ENCODE peak calls at places on chromosomes 4 and X, in five cellular contexts. K is heart right ventricle, N is AG04449, P is nephron progenitor cell, G is PC-3. A is an unnamed sample.

GRCh38 chr4:56506110-56506705 is 617 bp downstream of the ARL9 start:
- DNase-seq in K (no peak), N (no peak), G (no peak), P (peak), A (no peak)

GRCh38 chr4:38466401-38466800 is 197.6 kb upstream of the KLF3 start:
- DNase-seq in G (no peak), K (no peak), N (no peak), P (no peak), A (no peak)

GRCh38 chr4:189613202-189613601 is 327.5 kb upstream of the FRG1 start:
- DNase-seq in P (no peak), N (no peak), K (no peak), G (no peak), A (no peak)

GRCh38 chr4:11312389-11312788 is 116.3 kb downstream of the HS3ST1 start:
- DNase-seq in N (no peak), P (no peak), G (peak), K (peak), A (no peak)

GRCh38 chrX:21986596-21986995 is 45.5 kb upstream of the PHEX start:
- DNase-seq in K (no peak), G (peak), P (no peak), N (no peak), A (no peak)

GRCh38 chrX:104324871-104325585 is 70.3 kb upstream of the ESX1 start:
- DNase-seq in K (no peak), N (no peak), P (no peak), G (peak), A (no peak)

GRCh38 chr4:101784957-101785356 is 5.6 kb upstream of the BANK1 start:
- DNase-seq in K (no peak), P (no peak), N (no peak), G (no peak), A (no peak)

GRCh38 chr4:71184195-71184781 is 154.5 kb upstream of the SLC4A4 start:
- DNase-seq in G (peak), P (peak), N (no peak), K (peak), A (no peak)

GRCh38 chr4:118783887-118784286 is 52.0 kb downstream of the SEC24D start:
- DNase-seq in P (no peak), N (no peak), K (no peak), G (no peak), A (no peak)

GRCh38 chrX:20063716-20064351 is 52.9 kb downstream of the MAP7D2 start:
- DNase-seq in K (no peak), P (no peak), G (no peak), N (no peak), A (no peak)

GRCh38 chr4:76984127-76984526 is 34.6 kb downstream of the SEPTIN11 start:
- DNase-seq in G (peak), K (no peak), P (no peak), N (no peak), A (no peak)

GRCh38 chr4:26223160-26223559 is 97.7 kb upstream of the RBPJ start:
- DNase-seq in N (no peak), K (no peak), G (peak), P (no peak), A (no peak)

GRCh38 chr4:124515591-124515990 is 196.9 kb downstream of the ANKRD50 start:
- DNase-seq in K (no peak), G (no peak), N (no peak), P (no peak), A (no peak)

GRCh38 chr4:1278336-1278670 is 11.4 kb upstream of the MAEA start:
- DNase-seq in N (no peak), P (no peak), K (no peak), G (peak), A (no peak)

GRCh38 chr4:66956426-66956825 is 588.9 kb downstream of the CENPC start:
- DNase-seq in G (no peak), N (no peak), P (no peak), K (no peak), A (no peak)

GRCh38 chrX:43139645-43140044 is 361.7 kb upstream of the PPP1R2C start:
- DNase-seq in N (no peak), P (no peak), G (no peak), K (no peak), A (no peak)

GRCh38 chr4:169079942-169080827 is 70.1 kb upstream of the CBR4 start:
- DNase-seq in N (no peak), G (peak), K (peak), P (no peak), A (peak)

GRCh38 chr4:95250544-95251137 is 298.1 kb downstream of the UNC5C start:
- DNase-seq in K (no peak), G (peak), N (no peak), P (no peak), A (no peak)

GRCh38 chrX:16267431-16267830 is 100.2 kb downstream of the MAGEB17 start:
- DNase-seq in G (no peak), K (no peak), P (no peak), N (no peak), A (no peak)

GRCh38 chrX:45711231-45711630 is 510.6 kb upstream of the DIPK2B start:
- DNase-seq in N (no peak), K (no peak), G (peak), P (no peak), A (no peak)

GRCh38 chrX:96564595-96564994 is 120.0 kb upstream of the DIAPH2 start:
- DNase-seq in G (no peak), P (no peak), N (no peak), K (no peak), A (no peak)

GRCh38 chrX:3666975-3667374 is 46.5 kb downstream of the PRKX start:
- DNase-seq in K (no peak), N (no peak), G (no peak), P (no peak), A (no peak)

GRCh38 chrX:51496501-51497291 is at the start of gene NUDT11:
- DNase-seq in P (peak), N (no peak), K (peak), G (peak), A (peak)

GRCh38 chr4:3832536-3833220 is 66.5 kb downstream of the ADRA2C start:
- DNase-seq in G (no peak), K (no peak), N (no peak), P (no peak), A (no peak)

GRCh38 chr4:159966741-159967140 is 863.9 kb downstream of the RAPGEF2 start:
- DNase-seq in G (no peak), N (no peak), P (no peak), K (no peak), A (no peak)

GRCh38 chr4:7170012-7170411 is 22.3 kb upstream of the SORCS2 start:
- DNase-seq in G (no peak), K (no peak), N (no peak), P (no peak), A (no peak)

GRCh38 chrX:103730147-103730546 is 19.4 kb downstream of the TMEM31 start:
- DNase-seq in K (no peak), G (no peak), N (no peak), P (no peak), A (no peak)

GRCh38 chrX:9171841-9172240 is 137.9 kb upstream of the FAM9B start:
- DNase-seq in K (no peak), G (peak), N (peak), P (no peak), A (no peak)

GRCh38 chrX:78375894-78376293 is 48.5 kb upstream of the CYSLTR1 start:
- DNase-seq in P (no peak), K (no peak), N (no peak), G (peak), A (no peak)

GRCh38 chrX:69163936-69164741 is 1.1 kb downstream of the PJA1 start:
- DNase-seq in P (peak), N (no peak), G (no peak), K (no peak), A (peak)

GRCh38 chrX:12360389-12360788 is 222.1 kb downstream of the FRMPD4 start:
- DNase-seq in G (peak), P (no peak), K (no peak), N (peak), A (no peak)

GRCh38 chr4:8383016-8383415 is 57.5 kb downstream of the ACOX3 start:
- DNase-seq in G (no peak), K (no peak), N (no peak), P (no peak), A (no peak)

GRCh38 chr4:75708218-75708691 is 16.1 kb upstream of the USO1 start:
- DNase-seq in N (no peak), G (peak), P (no peak), K (no peak), A (no peak)
- TF ChIP-seq CTCF in N (no peak), G (peak), P (peak), K (peak), A (no peak)

GRCh38 chr4:145216532-145216931 is 36.1 kb upstream of the OTUD4 start:
- DNase-seq in P (no peak), K (no peak), G (peak), N (no peak), A (no peak)
- TF ChIP-seq CTCF in P (peak), K (peak), G (peak), N (peak), A (no peak)

GRCh38 chr4:17962171-17962570 is 59.4 kb downstream of the LCORL start:
- DNase-seq in G (no peak), K (no peak), P (no peak), N (no peak), A (no peak)

GRCh38 chr4:17968721-17969120 is 52.8 kb downstream of the LCORL start:
- DNase-seq in P (no peak), G (no peak), K (no peak), N (no peak), A (no peak)

GRCh38 chr4:17961249-17961648 is 60.3 kb downstream of the LCORL start:
- DNase-seq in P (no peak), N (no peak), K (no peak), G (no peak), A (no peak)

GRCh38 chr4:17966312-17966711 is 55.2 kb downstream of the LCORL start:
- DNase-seq in P (no peak), K (no peak), N (no peak), G (no peak), A (no peak)

DNA sequence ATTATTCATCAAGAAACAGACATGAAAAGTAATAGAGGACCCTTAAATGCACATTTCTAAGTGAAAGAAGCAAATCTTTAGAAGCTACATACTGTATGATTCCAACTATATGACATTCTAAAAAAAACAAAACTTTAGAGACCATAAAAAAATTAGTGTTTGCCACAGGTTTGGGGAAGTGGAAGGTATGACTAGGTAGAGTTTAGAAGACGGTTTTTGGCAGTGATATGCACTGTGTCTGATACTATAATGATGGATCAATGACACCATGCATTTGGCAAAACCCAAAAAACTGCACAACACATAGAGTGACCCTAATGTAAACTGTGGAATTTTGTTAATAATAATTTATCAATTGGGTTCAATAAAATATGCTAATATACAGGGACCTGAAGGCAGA is 54.5 kb downstream of the LCORL start:
- DNase-seq in G (no peak), N (no peak), K (no peak), P (no peak), A (no peak)
- TF ChIP-seq CTCF in G (no peak), N (no peak), K (no peak), P (no peak), A (no peak)

GRCh38 chr4:110586137-110586850 is 36.6 kb downstream of the PITX2 start:
- DNase-seq in G (peak), K (no peak), P (no peak), N (peak), A (no peak)

GRCh38 chr4:110587666-110588285 is 35.1 kb downstream of the PITX2 start:
- DNase-seq in N (no peak), G (no peak), K (no peak), P (no peak), A (no peak)

DNA sequence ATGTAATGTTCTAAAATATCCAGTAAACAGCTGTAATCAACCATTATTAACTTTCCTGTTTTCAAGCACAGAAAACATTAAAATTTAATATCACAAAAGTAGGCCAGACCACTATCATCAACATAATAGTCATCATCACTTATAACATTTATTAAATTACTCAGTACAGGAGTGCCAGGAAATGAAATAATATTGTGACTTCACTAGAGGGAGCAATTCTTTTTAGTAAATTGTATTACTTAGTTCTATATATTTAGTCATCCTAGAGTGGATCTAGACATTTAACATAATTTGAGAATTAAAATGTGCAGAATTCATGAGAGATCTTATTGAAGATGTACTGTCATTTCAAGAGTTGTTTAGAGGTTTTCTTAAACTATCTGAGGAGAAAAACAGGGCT is 33.6 kb downstream of the PITX2 start:
- DNase-seq in G (peak), P (no peak), K (no peak), N (no peak), A (no peak)
- TF ChIP-seq CTCF in G (peak), P (no peak), K (peak), N (no peak), A (no peak)

DNA sequence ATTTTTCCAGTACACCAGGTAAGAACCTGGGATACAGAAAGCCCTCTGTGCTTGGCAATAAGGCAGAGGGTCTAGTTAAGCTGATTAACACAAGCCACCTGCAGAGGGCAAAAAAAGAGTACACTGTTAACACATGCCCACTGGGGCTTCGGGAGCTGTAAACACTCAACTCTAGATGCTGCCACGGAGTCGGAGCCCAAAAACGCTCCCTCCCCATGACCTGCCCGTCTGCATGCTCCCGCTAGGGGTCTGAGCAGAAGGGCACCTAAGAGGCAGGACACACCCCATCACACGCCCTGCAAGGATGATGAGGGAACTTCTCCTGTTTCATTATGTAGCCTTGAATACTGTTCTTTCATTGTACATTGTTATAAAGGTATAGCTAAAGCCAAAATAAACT is 715.6 kb upstream of the AADAT start:
- DNase-seq in N (no peak), K (no peak), P (no peak), G (no peak), A (no peak)
- TF ChIP-seq CTCF in N (no peak), K (no peak), P (no peak), G (no peak), A (no peak)

GRCh38 chrX:111719426-111720210 is 38.6 kb downstream of the ALG13 start:
- DNase-seq in K (no peak), P (no peak), N (peak), G (peak), A (no peak)
- TF ChIP-seq CTCF in K (peak), P (peak), N (no peak), G (peak), A (no peak)

GRCh38 chrX:40176256-40176978 is 78.7 kb upstream of the BCOR start:
- DNase-seq in P (peak), G (peak), K (peak), N (no peak), A (peak)

GRCh38 chrX:40173662-40174593 is 76.2 kb upstream of the BCOR start:
- DNase-seq in K (no peak), G (peak), N (no peak), P (peak), A (peak)

GRCh38 chrX:40172980-40173661 is 75.4 kb upstream of the BCOR start:
- DNase-seq in N (no peak), G (no peak), P (no peak), K (no peak), A (no peak)

GRCh38 chrX:40175416-40176255 is 77.9 kb upstream of the BCOR start:
- DNase-seq in N (no peak), K (peak), G (peak), P (peak), A (peak)

DNA sequence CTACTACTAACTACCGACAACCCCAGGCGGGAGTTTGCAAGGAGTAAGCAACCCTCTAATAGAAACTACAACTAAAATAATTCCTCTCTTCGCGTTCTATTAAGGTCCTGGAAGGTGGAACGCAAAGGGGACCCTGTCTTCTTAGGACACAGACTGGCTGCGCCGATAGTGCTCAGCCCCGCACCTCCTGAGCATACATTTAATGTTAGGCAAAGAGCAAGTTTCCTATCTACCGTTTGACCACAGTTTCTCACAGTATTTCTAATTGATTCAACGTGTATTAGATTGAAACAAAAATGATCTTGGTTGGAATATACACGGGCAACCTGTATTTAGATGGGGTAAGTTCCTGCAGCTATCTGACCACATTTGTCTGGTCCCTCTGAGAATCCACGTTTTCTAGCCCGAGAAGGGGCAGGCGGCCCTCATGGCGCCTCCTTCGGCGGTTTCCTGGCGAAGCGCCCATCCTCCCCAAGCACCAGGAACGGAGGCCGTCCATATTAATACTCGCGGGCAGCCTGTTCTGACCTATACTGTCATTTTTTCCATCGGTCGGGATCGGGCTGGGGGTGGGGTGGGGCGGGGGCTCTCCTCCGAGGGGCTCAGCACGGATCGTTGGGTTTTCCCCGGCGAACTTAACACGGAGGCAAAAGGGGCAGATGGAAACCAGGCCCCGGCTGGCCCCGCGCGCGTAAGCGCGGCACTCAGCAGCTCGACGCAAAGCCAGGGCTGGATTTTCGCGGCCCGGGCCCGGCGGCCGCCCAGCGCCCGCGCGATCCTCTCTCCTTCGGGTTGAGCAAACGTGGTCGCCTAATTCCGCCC is 77.0 kb upstream of the BCOR start:
- DNase-seq in P (peak), G (peak), N (no peak), K (no peak), A (no peak)
- TF ChIP-seq CTCF in P (no peak), G (no peak), N (no peak), K (no peak), A (no peak)

DNA sequence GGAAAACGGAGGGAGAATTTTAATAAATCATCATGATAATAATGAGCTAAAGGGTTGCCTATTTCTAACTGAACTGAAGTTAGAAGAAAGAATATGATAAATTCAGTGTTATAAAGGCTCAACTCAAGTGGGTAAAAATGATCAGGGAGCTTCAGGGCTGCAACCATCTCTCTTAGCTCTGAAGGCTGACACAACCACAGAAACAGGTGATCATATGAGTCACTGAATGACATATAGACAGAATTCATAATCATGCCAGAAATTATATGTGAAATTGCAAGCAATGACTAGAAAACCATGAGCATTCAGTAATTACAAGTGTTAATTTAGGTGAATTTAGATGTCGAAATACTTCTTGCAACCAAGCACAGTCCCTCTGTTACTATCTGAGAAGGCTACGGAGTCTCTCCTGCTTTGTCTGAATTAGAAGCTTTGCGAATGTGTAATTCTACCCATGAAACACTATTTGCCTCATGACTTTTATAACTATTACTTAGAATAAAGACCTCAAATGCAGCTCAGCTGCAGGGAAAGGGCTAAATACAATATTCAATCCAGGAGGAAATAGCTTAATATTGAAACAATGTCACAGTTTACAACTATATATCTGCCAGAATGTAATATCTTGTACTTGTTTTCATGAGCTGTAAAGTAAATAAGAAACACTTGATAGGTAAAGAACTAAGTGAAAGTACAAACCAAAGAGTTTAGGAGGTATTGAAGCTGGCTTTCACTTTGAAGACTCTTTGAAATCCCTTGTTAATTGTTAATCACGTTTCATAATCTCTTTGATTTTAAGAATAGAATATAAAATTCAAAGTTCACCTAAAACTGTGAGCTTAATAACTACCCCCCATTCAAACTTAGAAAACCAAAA is 1972.6 kb downstream of the ARAP2 start:
- DNase-seq in N (no peak), G (peak), K (no peak), P (no peak), A (no peak)
- TF ChIP-seq CTCF in N (no peak), G (no peak), K (no peak), P (no peak), A (no peak)